ENCODE peak calls at places on chromosomes 16 and 17, in eight cellular contexts. C is nephron progenitor cell, K is mammary epithelial cell, Z is stomach, F is uterus, Q is endothelial cell, X is pancreas, S is foreskin fibroblast. R is an unnamed sample.

GRCh38 chr17:27649929-27650328 is 18.9 kb downstream of the LGALS9 start:
- DNase-seq in C (no peak), K (no peak), Z (peak), F (no peak), Q (no peak), X (no peak), S (no peak), R (no peak)

GRCh38 chr16:680967-681745 is 946 bp downstream of the STUB1 start:
- DNase-seq in C (no peak), K (peak), Z (peak), F (no peak), Q (no peak), X (peak), S (peak), R (peak)

GRCh38 chr17:82302498-82302963 is 14.9 kb downstream of the CD7 start:
- DNase-seq in C (no peak), K (no peak), Z (no peak), F (no peak), Q (no peak), X (peak), S (no peak), R (no peak)

GRCh38 chr16:1057252-1057932 is 15.2 kb upstream of the SSTR5 start:
- DNase-seq in C (peak), K (no peak), Z (peak), F (no peak), Q (peak), X (peak), S (peak), R (peak)

GRCh38 chr17:77542551-77543490 is 402.1 kb downstream of the SEC14L1 start:
- DNase-seq in C (peak), K (peak), Z (peak), F (peak), Q (peak), X (peak), S (peak), R (peak)

GRCh38 chr17:43907425-43907981 is at the start of gene MPP2:
- DNase-seq in C (peak), K (no peak), Z (peak), F (peak), Q (peak), X (peak), S (peak), R (peak)

GRCh38 chr17:80219777-80220708 is at the start of the genes SGSH and SLC26A11:
- DNase-seq in C (peak), K (peak), Z (peak), F (peak), Q (peak), X (peak), S (peak), R (peak)

GRCh38 chr17:81483085-81483861 is 29.3 kb downstream of the ACTG1 start:
- DNase-seq in C (peak), K (no peak), Z (no peak), F (no peak), Q (no peak), X (peak), S (no peak), R (no peak)

GRCh38 chr16:25035494-25036405 is 20.6 kb upstream of the ARHGAP17 start:
- DNase-seq in C (no peak), K (no peak), Z (no peak), F (no peak), Q (no peak), X (no peak), S (peak), R (no peak)

GRCh38 chr17:42759982-42760651 is 910 bp upstream of the RAMP2 start:
- DNase-seq in C (no peak), K (no peak), Z (no peak), F (no peak), Q (no peak), X (no peak), S (no peak), R (no peak)

GRCh38 chr17:48989100-48989499 is 8.1 kb upstream of the IGF2BP1 start:
- DNase-seq in C (no peak), K (no peak), Z (no peak), F (no peak), Q (no peak), X (no peak), S (no peak), R (no peak)

GRCh38 chr16:81546781-81547180 is 102.2 kb downstream of the CMIP start:
- DNase-seq in C (no peak), K (no peak), Z (no peak), F (no peak), Q (no peak), X (no peak), S (no peak), R (no peak)

GRCh38 chr17:59534583-59534982 is 30.8 kb upstream of the DHX40 start:
- DNase-seq in C (no peak), K (peak), Z (no peak), F (no peak), Q (no peak), X (no peak), S (no peak), R (no peak)

GRCh38 chr17:14805348-14805747 is 459.8 kb downstream of the PMP22 start:
- DNase-seq in C (no peak), K (no peak), Z (no peak), F (no peak), Q (no peak), X (no peak), S (no peak), R (no peak)
- TF ChIP-seq CTCF in C (peak), K (no peak), Z (no peak), F (no peak), Q (no peak), X (no peak), S (no peak), R (no peak)

GRCh38 chr16:30434852-30435251 is 5.0 kb upstream of the DCTPP1 start:
- DNase-seq in C (no peak), K (peak), Z (no peak), F (no peak), Q (no peak), X (no peak), S (no peak), R (no peak)

GRCh38 chr16:30429418-30429677 is 482 bp downstream of the DCTPP1 start:
- DNase-seq in C (no peak), K (no peak), Z (no peak), F (no peak), Q (no peak), X (no peak), S (no peak), R (no peak)

GRCh38 chr16:30429678-30430427 is at the start of gene DCTPP1:
- DNase-seq in C (peak), K (peak), Z (peak), F (peak), Q (peak), X (peak), S (peak), R (peak)

GRCh38 chr16:30428055-30428454 is 1.8 kb downstream of the DCTPP1 start:
- DNase-seq in C (no peak), K (no peak), Z (no peak), F (no peak), Q (no peak), X (no peak), S (no peak), R (no peak)

DNA sequence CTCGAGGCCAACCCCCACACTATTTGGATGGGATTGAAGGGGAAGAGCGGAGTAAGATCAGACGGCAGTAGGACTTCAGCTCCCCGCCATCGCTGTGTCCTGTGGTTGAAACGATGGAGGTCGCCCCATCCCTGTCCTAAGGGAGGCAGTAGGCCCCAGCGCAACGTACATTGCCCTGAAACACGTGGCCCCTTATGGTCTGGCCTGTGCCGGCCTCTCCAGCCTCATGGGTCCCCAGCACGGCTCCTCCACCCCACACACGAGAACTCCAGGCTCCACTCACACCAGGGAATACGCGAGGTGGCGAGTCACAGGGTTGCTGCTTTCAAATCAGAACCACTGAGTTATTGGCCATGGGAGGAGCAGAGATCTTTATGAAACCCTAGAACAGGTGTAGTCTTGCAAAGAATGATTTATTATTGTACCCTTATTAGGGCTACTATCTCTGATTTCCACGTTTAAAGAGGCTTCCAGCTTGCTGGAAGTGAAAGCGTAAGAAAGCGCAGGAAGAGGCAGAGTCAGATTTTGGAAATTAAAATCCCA is 669 bp upstream of the DCTPP1 start:
- DNase-seq in C (peak), K (no peak), Z (no peak), F (peak), Q (no peak), X (peak), S (no peak), R (no peak)
- TF ChIP-seq CTCF in C (no peak), K (no peak), Z (no peak), F (no peak), Q (no peak), X (no peak), S (no peak), R (peak)

GRCh38 chr17:50146927-50147640 is 3.4 kb downstream of the PPP1R9B start:
- DNase-seq in C (no peak), K (no peak), Z (no peak), F (no peak), Q (no peak), X (no peak), S (peak), R (no peak)

GRCh38 chr17:50144845-50145531 is 5.5 kb downstream of the PPP1R9B start:
- DNase-seq in C (no peak), K (no peak), Z (peak), F (no peak), Q (no peak), X (peak), S (peak), R (no peak)

GRCh38 chr17:50145532-50146229 is 4.8 kb downstream of the PPP1R9B start:
- DNase-seq in C (no peak), K (no peak), Z (no peak), F (no peak), Q (no peak), X (no peak), S (peak), R (no peak)

GRCh38 chr17:50147841-50148225 is 2.6 kb downstream of the PPP1R9B start:
- DNase-seq in C (no peak), K (no peak), Z (no peak), F (no peak), Q (no peak), X (peak), S (peak), R (no peak)

GRCh38 chr17:50146230-50146926 is 4.1 kb downstream of the PPP1R9B start:
- DNase-seq in C (no peak), K (no peak), Z (no peak), F (no peak), Q (no peak), X (no peak), S (no peak), R (no peak)
- TF ChIP-seq CTCF in C (no peak), K (no peak), Z (no peak), F (no peak), Q (no peak), X (no peak), S (no peak), R (no peak)

GRCh38 chr16:85452364-85453178 is 160.6 kb upstream of the GSE1 start:
- DNase-seq in C (no peak), K (no peak), Z (no peak), F (no peak), Q (no peak), X (no peak), S (no peak), R (no peak)
- TF ChIP-seq CTCF in C (no peak), K (no peak), Z (no peak), F (no peak), Q (no peak), X (no peak), S (no peak), R (no peak)

GRCh38 chr17:36760425-36760824 is 159.0 kb downstream of the MRM1 start:
- DNase-seq in C (no peak), K (no peak), Z (no peak), F (no peak), Q (no peak), X (no peak), S (no peak), R (no peak)

GRCh38 chr17:36752096-36752888 is 150.9 kb downstream of the MRM1 start:
- DNase-seq in C (no peak), K (no peak), Z (no peak), F (no peak), Q (no peak), X (no peak), S (no peak), R (no peak)

GRCh38 chr17:36756695-36757094 is 155.3 kb downstream of the MRM1 start:
- DNase-seq in C (no peak), K (no peak), Z (no peak), F (no peak), Q (no peak), X (no peak), S (no peak), R (no peak)

GRCh38 chr17:36750316-36750885 is 149.0 kb downstream of the MRM1 start:
- DNase-seq in C (no peak), K (no peak), Z (no peak), F (no peak), Q (no peak), X (no peak), S (no peak), R (no peak)

GRCh38 chr17:36755586-36755985 is 154.2 kb downstream of the MRM1 start:
- DNase-seq in C (no peak), K (peak), Z (no peak), F (no peak), Q (peak), X (no peak), S (peak), R (peak)
- TF ChIP-seq CTCF in C (peak), K (peak), Z (no peak), F (no peak), Q (no peak), X (no peak), S (peak), R (peak)

GRCh38 chr17:76164331-76164730 is 23.3 kb upstream of the FOXJ1 start:
- DNase-seq in C (no peak), K (no peak), Z (no peak), F (no peak), Q (no peak), X (no peak), S (no peak), R (no peak)

GRCh38 chr17:76163919-76164318 is 22.9 kb upstream of the FOXJ1 start:
- DNase-seq in C (no peak), K (no peak), Z (no peak), F (no peak), Q (no peak), X (no peak), S (no peak), R (no peak)

GRCh38 chr17:76170114-76170513 is 29.1 kb upstream of the FOXJ1 start:
- DNase-seq in C (no peak), K (no peak), Z (no peak), F (no peak), Q (no peak), X (no peak), S (no peak), R (no peak)

GRCh38 chr17:76166906-76167305 is 25.9 kb upstream of the FOXJ1 start:
- DNase-seq in C (no peak), K (no peak), Z (no peak), F (no peak), Q (no peak), X (no peak), S (no peak), R (no peak)

GRCh38 chr17:76166168-76166567 is 25.1 kb upstream of the FOXJ1 start:
- DNase-seq in C (no peak), K (peak), Z (no peak), F (no peak), Q (no peak), X (no peak), S (peak), R (no peak)
- TF ChIP-seq CTCF in C (no peak), K (no peak), Z (no peak), F (no peak), Q (no peak), X (no peak), S (no peak), R (no peak)

GRCh38 chr16:65481956-65482355 is 360.1 kb upstream of the CDH11 start:
- DNase-seq in C (no peak), K (peak), Z (no peak), F (no peak), Q (no peak), X (no peak), S (no peak), R (no peak)
- TF ChIP-seq CTCF in C (no peak), K (no peak), Z (no peak), F (no peak), Q (no peak), X (no peak), S (no peak), R (no peak)

DNA sequence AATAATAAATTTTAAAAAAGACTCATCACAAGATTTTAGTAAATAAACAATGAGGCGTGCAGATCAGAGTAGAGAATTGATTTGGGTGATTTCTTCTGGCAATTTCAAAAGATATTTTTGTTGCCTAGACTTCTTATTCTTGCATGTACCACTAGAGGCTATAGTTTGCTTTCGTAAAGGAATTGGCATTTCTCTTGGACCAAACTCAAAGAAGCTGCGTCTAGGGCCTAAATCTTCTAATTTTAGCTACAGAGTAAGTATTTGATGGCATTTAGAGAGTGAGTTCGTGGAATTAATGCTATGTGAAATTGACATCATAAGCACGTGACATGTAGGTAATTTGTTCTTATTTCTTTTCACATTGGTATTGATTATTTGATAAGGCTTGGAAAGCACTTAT is 24.4 kb upstream of the ABCC11 start:
- DNase-seq in C (no peak), K (no peak), Z (no peak), F (no peak), Q (no peak), X (no peak), S (no peak), R (no peak)
- TF ChIP-seq CTCF in C (no peak), K (no peak), Z (no peak), F (no peak), Q (no peak), X (no peak), S (no peak), R (no peak)

GRCh38 chr17:1455748-1456599 is at the start of gene CRK:
- DNase-seq in C (peak), K (peak), Z (peak), F (peak), Q (peak), X (peak), S (peak), R (peak)
- TF ChIP-seq CTCF in C (no peak), K (no peak), Z (no peak), F (no peak), Q (no peak), X (no peak), S (no peak), R (no peak)

GRCh38 chr16:46796764-46797269 is 34.2 kb downstream of the C16orf87 start:
- DNase-seq in C (no peak), K (no peak), Z (no peak), F (no peak), Q (no peak), X (no peak), S (no peak), R (no peak)

GRCh38 chr16:46803373-46803772 is 27.6 kb downstream of the C16orf87 start:
- DNase-seq in C (no peak), K (no peak), Z (no peak), F (no peak), Q (no peak), X (no peak), S (no peak), R (no peak)

GRCh38 chr16:46800494-46800893 is 30.5 kb downstream of the C16orf87 start:
- DNase-seq in C (no peak), K (no peak), Z (no peak), F (no peak), Q (no peak), X (no peak), S (no peak), R (no peak)

GRCh38 chr16:46801428-46802049 is 29.4 kb downstream of the C16orf87 start:
- DNase-seq in C (no peak), K (no peak), Z (no peak), F (no peak), Q (no peak), X (no peak), S (peak), R (no peak)
- TF ChIP-seq CTCF in C (peak), K (peak), Z (peak), F (no peak), Q (peak), X (peak), S (peak), R (peak)

R was measured in Calu3.